ENCODE peak calls at places on chromosomes 1 and 21, in seven cellular contexts. K is GM13977, F is RWPE1, W is chondrocyte, Q is left ventricle myocardium inferior, E is cardiac muscle cell, L is astrocyte of the spinal cord. G is an unnamed sample.

GRCh38 chr21:33836408-33836807 is 79.2 kb downstream of the ATP5PO start:
- DNase-seq in F (no peak), E (no peak), W (peak), Q (no peak), L (no peak), K (no peak), G (no peak)

GRCh38 chr1:54347955-54348699 is 58.1 kb downstream of the SSBP3 start:
- DNase-seq in K (no peak), E (no peak), L (no peak), Q (no peak), F (no peak), W (peak), G (no peak)

GRCh38 chr21:24895885-24896734 is 711.2 kb downstream of the MRPL39 start:
- DNase-seq in F (no peak), W (no peak), L (peak), Q (no peak), E (peak), K (no peak), G (no peak)

GRCh38 chr1:228734881-228735801 is at the start of gene RHOU:
- DNase-seq in Q (peak), L (peak), K (peak), W (no peak), F (peak), E (peak), G (peak)

GRCh38 chr21:37412603-37413360 is 46.2 kb downstream of the DYRK1A start:
- DNase-seq in W (no peak), K (no peak), F (no peak), L (peak), Q (no peak), E (peak), G (no peak)

GRCh38 chr1:116887212-116887611 is 22.5 kb upstream of the PTGFRN start:
- DNase-seq in L (no peak), Q (no peak), K (no peak), E (no peak), F (no peak), W (no peak), G (no peak)

GRCh38 chr1:17674707-17675505 is 80.2 kb upstream of the ACTL8 start:
- DNase-seq in K (no peak), F (no peak), Q (no peak), E (peak), L (no peak), W (no peak), G (no peak)

GRCh38 chr1:117758444-117759316 is 152.8 kb downstream of the TENT5C start:
- DNase-seq in K (peak), L (peak), Q (peak), F (peak), W (no peak), E (peak), G (peak)

GRCh38 chr1:205528887-205529825 is 24.7 kb downstream of the CDK18 start:
- DNase-seq in K (peak), L (peak), F (peak), W (peak), E (peak), Q (peak), G (peak)

GRCh38 chr1:88333301-88333700 is 350.8 kb upstream of the PKN2 start:
- DNase-seq in F (no peak), K (no peak), L (no peak), E (no peak), Q (no peak), W (no peak), G (no peak)

GRCh38 chr1:60280256-60280655 is 206.7 kb upstream of the C1orf87 start:
- DNase-seq in F (no peak), Q (no peak), L (no peak), E (peak), W (no peak), K (no peak), G (no peak)

GRCh38 chr1:189859385-189859977 is 618.2 kb downstream of the BRINP3 start:
- DNase-seq in K (peak), L (no peak), W (no peak), E (peak), F (peak), Q (no peak), G (peak)

GRCh38 chr1:162538815-162539431 is 22.6 kb upstream of the UAP1 start:
- DNase-seq in Q (no peak), L (peak), K (no peak), W (no peak), F (peak), E (peak), G (no peak)

GRCh38 chr1:59292557-59292956 is 4.3 kb upstream of the FGGY start:
- DNase-seq in L (no peak), E (peak), W (no peak), K (peak), Q (no peak), F (no peak), G (peak)

GRCh38 chr1:27350673-27351540 is 9.1 kb downstream of the SYTL1 start:
- DNase-seq in W (no peak), F (no peak), Q (peak), K (no peak), L (peak), E (peak), G (no peak)

GRCh38 chr1:156430305-156430704 is 61.3 kb downstream of the RHBG start:
- DNase-seq in L (no peak), E (no peak), W (no peak), F (no peak), K (no peak), Q (no peak), G (no peak)

GRCh38 chr1:153100241-153100640 is 5.9 kb upstream of the SPRR2E start:
- DNase-seq in W (no peak), L (peak), E (peak), F (peak), Q (no peak), K (no peak), G (no peak)

GRCh38 chr1:84506729-84507453 is 510 bp upstream of the GNG5 start:
- DNase-seq in F (no peak), Q (no peak), K (no peak), E (no peak), L (no peak), W (no peak), G (peak)

GRCh38 chr1:214974002-214974401 is 108.5 kb upstream of the KCNK2 start:
- DNase-seq in E (no peak), L (no peak), F (no peak), Q (no peak), K (no peak), W (no peak), G (no peak)

GRCh38 chr1:118960567-118961136 is 27.5 kb downstream of the TBX15 start:
- DNase-seq in F (no peak), K (no peak), W (no peak), L (peak), Q (no peak), E (peak), G (no peak)

GRCh38 chr1:54409156-54410142 is 3.3 kb upstream of the SSBP3 start:
- DNase-seq in W (no peak), L (no peak), K (peak), F (no peak), E (no peak), Q (no peak), G (peak)

GRCh38 chr21:34702341-34702807 is 33.6 kb downstream of the CLIC6 start:
- DNase-seq in K (no peak), Q (no peak), W (no peak), L (no peak), F (peak), E (peak), G (no peak)

GRCh38 chr1:151024540-151025146 is 11.7 kb upstream of the BNIPL start:
- DNase-seq in E (peak), L (peak), F (peak), W (no peak), K (peak), Q (peak), G (peak)

GRCh38 chr1:202579806-202580205 is 130.4 kb downstream of the SYT2 start:
- DNase-seq in L (peak), E (peak), W (no peak), Q (no peak), K (no peak), F (peak), G (no peak)

GRCh38 chr1:180945551-180945950 is 32.9 kb downstream of the KIAA1614 start:
- DNase-seq in L (no peak), W (peak), Q (no peak), E (no peak), K (no peak), F (no peak), G (no peak)

GRCh38 chr1:37999434-38000232 is 5.7 kb downstream of the FHL3 start:
- DNase-seq in E (peak), K (no peak), Q (peak), W (no peak), L (peak), F (no peak), G (no peak)

GRCh38 chr1:1942753-1943656 is 23.9 kb upstream of the TMEM52 start:
- DNase-seq in F (no peak), W (peak), E (no peak), K (no peak), Q (no peak), L (no peak), G (no peak)

GRCh38 chr1:209412036-209412435 is 171.5 kb upstream of the CAMK1G start:
- DNase-seq in L (no peak), E (peak), Q (no peak), F (no peak), K (no peak), W (no peak), G (no peak)

GRCh38 chr1:87524021-87524754 is 195.5 kb downstream of the LMO4 start:
- DNase-seq in F (no peak), W (no peak), E (no peak), K (no peak), L (no peak), Q (peak), G (no peak)

GRCh38 chr1:210908257-210908656 is 225.7 kb downstream of the KCNH1 start:
- DNase-seq in L (no peak), W (no peak), Q (no peak), F (no peak), E (no peak), K (no peak), G (no peak)

GRCh38 chr1:40948741-40949528 is 30.6 kb upstream of the CTPS1 start:
- DNase-seq in E (peak), L (peak), K (peak), W (no peak), Q (no peak), F (peak), G (peak)

GRCh38 chr1:39154553-39155361 is 49.7 kb upstream of the MACF1 start:
- DNase-seq in L (peak), E (peak), W (no peak), F (no peak), Q (peak), K (no peak), G (no peak)

GRCh38 chr1:44894591-44894990 is 51.5 kb upstream of the PTCH2 start:
- DNase-seq in Q (no peak), E (peak), W (no peak), K (no peak), F (no peak), L (peak), G (no peak)

GRCh38 chr1:172322219-172323061 is 98.0 kb upstream of the C1orf105 start:
- DNase-seq in K (no peak), L (peak), W (no peak), Q (peak), E (peak), F (peak), G (no peak)

GRCh38 chr1:231357831-231358354 is 19.8 kb downstream of the SPRTN start:
- DNase-seq in L (peak), F (peak), Q (no peak), W (no peak), K (peak), E (peak), G (peak)

GRCh38 chr1:76989976-76990375 is 122.7 kb downstream of the ST6GALNAC5 start:
- DNase-seq in W (no peak), Q (no peak), E (no peak), L (no peak), F (no peak), K (no peak), G (no peak)

GRCh38 chr1:53327183-53327941 is 508 bp downstream of the LRP8 start:
- DNase-seq in K (peak), F (peak), E (peak), L (peak), W (peak), Q (no peak), G (peak)

GRCh38 chr1:53329183-53329544 is 1.3 kb upstream of the LRP8 start:
- DNase-seq in Q (no peak), K (no peak), E (no peak), L (no peak), F (no peak), W (peak), G (no peak)

GRCh38 chr1:53328009-53328489 is at the start of gene LRP8:
- DNase-seq in K (peak), W (peak), E (peak), F (peak), L (peak), Q (peak), G (peak)

GRCh38 chr1:53326598-53327182 is 1.2 kb downstream of the LRP8 start:
- DNase-seq in E (no peak), K (peak), F (peak), Q (no peak), L (no peak), W (peak), G (no peak)

GRCh38 chr1:53328490-53329182 is 766 bp upstream of the LRP8 start:
- DNase-seq in K (no peak), F (no peak), Q (no peak), L (no peak), W (peak), E (no peak), G (no peak)
- TF ChIP-seq CTCF in K (peak), F (no peak), Q (no peak), L (peak), W (peak), E (no peak), G (peak)

GRCh38 chr1:90114521-90115141 is 119.7 kb downstream of the ZNF326 start:
- DNase-seq in Q (no peak), E (peak), F (peak), K (peak), W (no peak), L (peak), G (peak)
- TF ChIP-seq CTCF in Q (peak), E (peak), F (peak), K (peak), W (peak), L (peak), G (peak)

GRCh38 chr1:183956559-183957188 is 80.9 kb downstream of the COLGALT2 start:
- DNase-seq in F (peak), Q (no peak), L (peak), K (peak), W (no peak), E (peak), G (peak)
- TF ChIP-seq CTCF in F (no peak), Q (no peak), L (peak), K (peak), W (peak), E (peak), G (peak)

GRCh38 chr1:7583291-7584096 is 187.6 kb upstream of the VAMP3 start:
- DNase-seq in W (peak), K (no peak), E (no peak), F (no peak), L (no peak), Q (no peak), G (no peak)
- TF ChIP-seq CTCF in W (no peak), K (no peak), E (no peak), F (no peak), L (no peak), Q (no peak), G (no peak)

GRCh38 chr1:15951341-15952153 is 24.4 kb downstream of the ZBTB17 start:
- DNase-seq in K (no peak), W (no peak), F (no peak), E (no peak), L (no peak), Q (no peak), G (no peak)
- TF ChIP-seq CTCF in K (peak), W (no peak), F (no peak), E (no peak), L (no peak), Q (no peak), G (no peak)

DNA sequence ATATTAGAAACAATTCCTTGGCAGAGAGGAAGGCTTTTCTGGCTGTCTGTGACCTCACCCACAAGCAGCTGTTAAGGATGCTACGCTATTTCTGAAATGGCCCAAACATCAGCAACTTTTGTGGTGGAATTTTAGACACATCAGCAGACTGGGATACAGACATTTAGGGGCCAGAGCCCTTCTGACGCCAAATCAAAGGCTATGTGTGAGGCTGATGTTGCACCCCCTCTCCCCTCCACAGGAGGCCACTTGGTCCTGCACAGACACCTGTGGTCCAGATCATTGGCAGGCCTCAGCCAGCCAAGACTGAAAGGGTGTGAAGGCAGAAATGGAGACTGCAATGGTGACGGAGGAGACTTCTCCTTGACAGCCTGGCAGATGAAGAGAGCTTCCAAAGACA is 9.3 kb upstream of the RXRG start:
- DNase-seq in K (no peak), L (no peak), Q (no peak), E (no peak), W (no peak), F (no peak), G (no peak)
- TF ChIP-seq CTCF in K (no peak), L (no peak), Q (no peak), E (no peak), W (no peak), F (no peak), G (no peak)

GRCh38 chr1:240599830-240600229 is 12.1 kb downstream of the GREM2 start:
- DNase-seq in E (no peak), K (no peak), W (no peak), L (no peak), F (no peak), Q (no peak), G (no peak)

GRCh38 chr1:240598201-240598600 is 13.8 kb downstream of the GREM2 start:
- DNase-seq in Q (no peak), L (peak), K (no peak), F (no peak), W (no peak), E (no peak), G (no peak)

GRCh38 chr1:240598602-240599001 is 13.4 kb downstream of the GREM2 start:
- DNase-seq in E (no peak), Q (no peak), F (no peak), K (no peak), W (no peak), L (no peak), G (no peak)

GRCh38 chr1:240599299-240599698 is 12.7 kb downstream of the GREM2 start:
- DNase-seq in W (no peak), Q (no peak), E (no peak), L (no peak), K (no peak), F (no peak), G (no peak)

GRCh38 chr1:240602189-240602588 is 9.8 kb downstream of the GREM2 start:
- DNase-seq in L (peak), F (no peak), W (no peak), Q (no peak), E (peak), K (no peak), G (no peak)
- TF ChIP-seq CTCF in L (no peak), F (no peak), W (peak), Q (no peak), E (peak), K (no peak), G (no peak)